ENCODE peak calls at places on chromosomes 13 and 19, in eight cellular contexts. One of them, this sample, is unnamed.
A peak's percentile ranks its signal among the peaks of the same experiment; 100 is the strongest.

GRCh38 chr19:18289471-18290066 is 8.1 kb upstream of the JUND start:
- DNase-seq in nephron progenitor cell: no peak
- DNase-seq in SW 1271: no peak
- DNase-seq in HTR-8/SVneo: no peak
- DNase-seq in heart right ventricle: no peak
- DNase-seq in left ventricle myocardium inferior: no peak
- DNase-seq in activated CD4-positive, alpha-beta T cell treated with anti-CD3 and anti-CD28 coated beads for 48 hours: no peak
- DNase-seq in iPS DF 6.9: no peak
- DNase-seq in this sample: no peak

GRCh38 chr19:13978306-13978705 is 26.0 kb downstream of the DCAF15 start:
- DNase-seq in nephron progenitor cell: peak; percentile 92
- DNase-seq in heart right ventricle: peak; percentile 89
- DNase-seq in left ventricle myocardium inferior: peak; percentile 88
- DNase-seq in iPS DF 6.9: peak; percentile 93
- DNase-seq in HTR-8/SVneo: no peak
- DNase-seq in activated CD4-positive, alpha-beta T cell treated with anti-CD3 and anti-CD28 coated beads for 48 hours: peak; percentile 51
- DNase-seq in SW 1271: no peak
- DNase-seq in this sample: no peak

GRCh38 chr19:50721441-50722137 is 1.6 kb upstream of the CLEC11A start:
- DNase-seq in iPS DF 6.9: no peak
- DNase-seq in SW 1271: no peak
- DNase-seq in heart right ventricle: no peak
- DNase-seq in HTR-8/SVneo: no peak
- DNase-seq in left ventricle myocardium inferior: no peak
- DNase-seq in activated CD4-positive, alpha-beta T cell treated with anti-CD3 and anti-CD28 coated beads for 48 hours: no peak
- DNase-seq in nephron progenitor cell: no peak
- DNase-seq in this sample: peak; percentile 28

GRCh38 chr13:99968521-99969367 is 2.8 kb downstream of the ZIC5 start:
- DNase-seq in SW 1271: no peak
- DNase-seq in HTR-8/SVneo: no peak
- DNase-seq in iPS DF 6.9: no peak
- DNase-seq in activated CD4-positive, alpha-beta T cell treated with anti-CD3 and anti-CD28 coated beads for 48 hours: no peak
- DNase-seq in heart right ventricle: no peak
- DNase-seq in nephron progenitor cell: peak; percentile 67
- DNase-seq in left ventricle myocardium inferior: no peak
- DNase-seq in this sample: peak; percentile 54

GRCh38 chr13:81987677-81988357 is 1646.9 kb upstream of the SPRY2 start:
- DNase-seq in heart right ventricle: no peak
- DNase-seq in activated CD4-positive, alpha-beta T cell treated with anti-CD3 and anti-CD28 coated beads for 48 hours: no peak
- DNase-seq in SW 1271: no peak
- DNase-seq in HTR-8/SVneo: no peak
- DNase-seq in left ventricle myocardium inferior: no peak
- DNase-seq in iPS DF 6.9: peak; percentile 31
- DNase-seq in nephron progenitor cell: no peak
- DNase-seq in this sample: no peak

GRCh38 chr13:112058519-112058873 is 8.5 kb upstream of the SOX1 start:
- DNase-seq in activated CD4-positive, alpha-beta T cell treated with anti-CD3 and anti-CD28 coated beads for 48 hours: no peak
- DNase-seq in left ventricle myocardium inferior: no peak
- DNase-seq in heart right ventricle: no peak
- DNase-seq in SW 1271: no peak
- DNase-seq in iPS DF 6.9: no peak
- DNase-seq in HTR-8/SVneo: no peak
- DNase-seq in nephron progenitor cell: no peak
- DNase-seq in this sample: no peak

GRCh38 chr19:17262557-17262956 is 2.0 kb downstream of the USHBP1 start:
- DNase-seq in activated CD4-positive, alpha-beta T cell treated with anti-CD3 and anti-CD28 coated beads for 48 hours: no peak
- DNase-seq in HTR-8/SVneo: no peak
- DNase-seq in iPS DF 6.9: no peak
- DNase-seq in heart right ventricle: no peak
- DNase-seq in left ventricle myocardium inferior: no peak
- DNase-seq in nephron progenitor cell: no peak
- DNase-seq in SW 1271: no peak
- DNase-seq in this sample: no peak

GRCh38 chr19:7492142-7493055 is 3.6 kb upstream of the PEX11G start:
- DNase-seq in activated CD4-positive, alpha-beta T cell treated with anti-CD3 and anti-CD28 coated beads for 48 hours: peak; percentile 75
- DNase-seq in heart right ventricle: no peak
- DNase-seq in HTR-8/SVneo: no peak
- DNase-seq in iPS DF 6.9: no peak
- DNase-seq in left ventricle myocardium inferior: no peak
- DNase-seq in nephron progenitor cell: no peak
- DNase-seq in SW 1271: no peak
- DNase-seq in this sample: no peak

GRCh38 chr13:67099494-67099893 is 130.6 kb downstream of the PCDH9 start:
- DNase-seq in activated CD4-positive, alpha-beta T cell treated with anti-CD3 and anti-CD28 coated beads for 48 hours: no peak
- DNase-seq in SW 1271: no peak
- DNase-seq in heart right ventricle: no peak
- DNase-seq in HTR-8/SVneo: no peak
- DNase-seq in nephron progenitor cell: no peak
- DNase-seq in iPS DF 6.9: no peak
- DNase-seq in left ventricle myocardium inferior: no peak
- DNase-seq in this sample: no peak

This sample was measured in ACHN.